ENCODE peak calls at places on chromosomes 4 and X, in five cellular contexts. Y, P, C, V and D are unnamed samples. For H3K27me3, the result is how much of the 10 kb centered on the place peaks cover.

GRCh38 chrX:13081385-13082285 is 37.2 kb upstream of the FAM9C start:
- DNase-seq in C (no peak), P (no peak), Y (no peak), V (no peak), D (no peak)

GRCh38 chrX:45769919-45770582 is 569.4 kb upstream of the DIPK2B start:
- DNase-seq in P (peak), C (peak), V (peak), Y (peak), D (peak)

GRCh38 chrX:153063315-153063714 is 7.0 kb downstream of the PNMA3 start:
- DNase-seq in Y (no peak), P (no peak), C (no peak), V (no peak), D (no peak)

GRCh38 chrX:132718411-132718810 is 229.6 kb upstream of the MBNL3 start:
- DNase-seq in C (no peak), Y (no peak), V (no peak), P (no peak), D (no peak)

GRCh38 chrX:35919536-35920309 is at the start of gene CFAP47:
- DNase-seq in C (no peak), Y (peak), V (no peak), P (no peak), D (peak)

GRCh38 chr4:156946508-156947197 is 24.9 kb downstream of the PDGFC start:
- DNase-seq in P (peak), C (peak), Y (no peak), V (no peak), D (peak)

GRCh38 chr4:105613326-105613725 is 60.9 kb downstream of the ARHGEF38 start:
- DNase-seq in P (no peak), C (no peak), Y (no peak), V (no peak), D (peak)

GRCh38 chrX:2870650-2871049 is 41.9 kb downstream of the GYG2 start:
- DNase-seq in P (no peak), Y (no peak), V (no peak), C (no peak), D (no peak)

GRCh38 chr4:10554694-10555093 is 97.5 kb upstream of the ZNF518B start:
- DNase-seq in V (peak), P (no peak), C (peak), Y (peak), D (peak)

GRCh38 chr4:117965608-117966007 is 68.7 kb upstream of the NDST3 start:
- DNase-seq in Y (peak), P (no peak), C (no peak), V (no peak), D (no peak)

GRCh38 chr4:40897557-40898203 is 147.9 kb downstream of the NSUN7 start:
- DNase-seq in C (peak), V (no peak), P (no peak), Y (peak), D (peak)

GRCh38 chr4:81454498-81454897 is 17.2 kb downstream of the RASGEF1B start:
- DNase-seq in P (no peak), Y (no peak), C (no peak), V (no peak), D (peak)

GRCh38 chr4:155367608-155368007 is 9.2 kb downstream of the MAP9 start:
- DNase-seq in P (no peak), C (no peak), Y (peak), V (no peak), D (peak)

GRCh38 chrX:154325541-154325940 is 29.9 kb downstream of the TKTL1 start:
- DNase-seq in C (no peak), P (no peak), Y (no peak), V (no peak), D (no peak)

GRCh38 chr4:113288691-113289090 is 239.2 kb downstream of the ANK2 start:
- DNase-seq in P (no peak), C (no peak), V (no peak), Y (no peak), D (no peak)

GRCh38 chr4:67019670-67020069 is 525.6 kb downstream of the CENPC start:
- DNase-seq in C (no peak), P (no peak), Y (no peak), V (no peak), D (no peak)

GRCh38 chr4:74365761-74366160 is 816 bp downstream of the EREG start:
- DNase-seq in C (no peak), V (no peak), P (no peak), Y (peak), D (no peak)

GRCh38 chr4:110010797-110011196 is 98.1 kb downstream of the EGF start:
- DNase-seq in C (no peak), Y (no peak), V (no peak), P (no peak), D (no peak)
- TF ChIP-seq CTCF in C (no peak), Y (no peak), V (no peak), P (no peak), D (no peak)

DNA sequence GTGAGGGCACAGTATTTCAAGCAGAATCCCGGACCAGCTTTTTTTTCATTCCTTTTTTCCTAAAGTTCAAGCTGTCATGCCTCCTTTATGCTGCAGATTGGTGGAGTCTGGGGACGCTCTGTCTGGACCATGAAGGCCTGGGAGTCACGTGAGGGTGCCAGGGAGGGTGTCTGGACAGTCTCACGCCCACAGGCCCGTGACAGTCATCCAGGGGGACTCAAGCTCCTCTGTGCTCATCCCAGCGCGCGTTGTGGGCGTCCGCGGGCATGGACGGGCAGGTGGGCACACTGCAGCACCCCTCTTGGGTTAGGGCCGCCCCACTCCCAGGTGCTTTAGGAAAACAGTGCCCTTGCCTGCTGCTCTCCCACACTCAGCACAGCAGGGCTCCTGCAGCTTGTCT is 4.8 kb downstream of the CPZ start:
- DNase-seq in C (no peak), P (no peak), Y (no peak), V (no peak), D (no peak)
- H3K27me3 ChIP-seq in C (under half), P (under half), Y (under half), V (under half), D (under half)

DNA sequence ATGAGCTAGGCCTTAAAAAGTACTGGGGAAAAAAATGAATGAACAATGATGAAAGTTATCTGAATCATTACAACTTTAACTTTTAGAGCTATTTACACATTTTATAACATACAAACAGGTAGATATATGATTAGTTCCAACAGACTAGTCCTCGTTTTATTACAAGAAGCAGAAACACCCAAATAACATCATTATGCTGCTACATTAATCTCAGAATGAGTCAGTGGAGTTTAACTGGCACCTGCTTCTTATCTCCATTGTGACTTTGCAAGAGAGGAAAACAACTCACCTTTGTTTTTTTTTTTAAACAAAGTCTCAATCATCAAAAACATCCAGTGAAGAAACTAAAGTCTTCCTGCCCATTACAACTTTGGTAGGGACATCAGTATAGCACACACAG is 15.2 kb downstream of the ATP8A1 start:
- DNase-seq in Y (no peak), V (no peak), P (no peak), C (no peak), D (no peak)
- H3K4me3 ChIP-seq in Y (no peak), V (no peak), P (no peak), C (no peak), D (no peak)

GRCh38 chr4:53150631-53151488 is 215.0 kb downstream of the SCFD2 start:
- DNase-seq in Y (no peak), V (no peak), P (no peak), C (no peak), D (no peak)
- TF ChIP-seq CTCF in Y (no peak), V (no peak), P (no peak), C (no peak), D (no peak)

DNA sequence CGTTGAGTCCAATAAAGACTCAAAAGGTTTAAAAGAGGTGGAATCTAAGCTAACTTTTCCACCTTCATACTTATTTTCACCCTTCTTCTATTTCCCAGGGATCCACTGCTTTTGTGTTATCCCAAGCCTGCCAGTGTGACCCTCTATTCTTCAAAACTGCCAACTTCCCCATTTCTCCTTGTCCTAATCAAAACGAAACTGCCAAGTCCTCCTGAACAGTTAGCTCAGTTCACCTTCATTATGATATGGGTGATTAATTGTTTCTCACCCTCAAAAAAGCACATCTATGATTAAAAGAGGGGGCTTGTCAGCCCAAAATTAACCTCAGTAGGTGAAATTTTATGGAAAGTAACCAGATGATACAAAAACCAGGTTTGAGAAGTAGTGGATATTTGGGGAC is 108.4 kb downstream of the GUCY2F start:
- DNase-seq in C (no peak), V (no peak), Y (no peak), P (no peak), D (no peak)
- H3K27me3 ChIP-seq in C (under half), V (under half), Y (under half), P (under half), D (under half)

GRCh38 chrX:131704136-131704695 is 160.3 kb downstream of the OR13H1 start:
- DNase-seq in C (peak), V (no peak), P (no peak), Y (no peak), D (no peak)
- H3K4me3 ChIP-seq in C (peak), V (no peak), P (no peak), Y (no peak), D (no peak)

DNA sequence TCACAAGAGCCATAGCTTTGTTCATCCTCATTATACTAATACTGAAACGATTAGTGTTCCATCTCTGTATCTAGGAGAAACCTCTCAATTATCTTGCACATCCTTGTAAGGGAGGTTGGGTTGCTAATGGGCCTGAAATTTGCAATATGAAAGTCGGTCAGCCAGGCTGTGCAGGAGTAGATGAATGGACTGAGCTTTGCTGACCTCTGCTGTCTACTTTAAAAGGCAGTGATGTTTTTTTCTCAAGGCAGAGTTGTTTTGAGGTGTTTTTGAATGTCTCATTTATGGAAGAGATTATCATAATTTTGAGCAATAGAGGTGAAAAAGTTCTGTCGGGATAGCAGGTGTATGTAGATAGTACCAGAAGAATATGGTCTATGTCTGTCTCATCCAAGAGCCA is 47.9 kb upstream of the LINC00632 start:
- DNase-seq in Y (no peak), P (no peak), C (no peak), V (no peak), D (peak)
- TF ChIP-seq CTCF in Y (peak), P (no peak), C (no peak), V (no peak), D (no peak)

DNA sequence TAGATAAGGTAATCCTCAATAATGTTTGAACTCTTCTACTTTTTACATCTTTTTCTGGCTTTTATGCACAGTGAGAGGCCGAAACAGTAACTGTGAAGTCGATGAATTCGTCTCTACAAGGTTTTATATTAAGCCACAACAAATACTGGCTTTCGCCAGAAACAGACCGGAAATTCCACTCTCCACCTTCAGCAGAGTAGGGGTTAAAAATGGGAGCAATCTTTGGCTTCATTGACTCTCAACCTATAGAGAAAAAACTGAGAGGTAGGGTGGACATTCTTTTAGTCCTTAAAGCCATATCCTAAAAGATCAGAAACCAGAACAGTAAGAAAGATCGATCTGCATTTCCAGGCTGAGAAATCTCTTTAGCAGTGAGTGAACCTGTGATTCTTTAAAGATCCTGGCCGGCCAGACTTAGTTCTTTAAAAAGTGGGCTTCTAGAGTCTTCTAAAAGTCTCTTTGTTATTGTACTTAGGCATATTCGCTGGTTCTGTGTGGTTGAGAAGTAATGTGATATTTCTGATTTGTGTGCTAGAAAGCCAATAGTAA is 1.9 kb downstream of the HSPA4L start:
- DNase-seq in C (no peak), Y (no peak), V (no peak), P (no peak), D (peak)
- H3K27me3 ChIP-seq in C (under half), Y (half or more), V (under half), P (under half), D (under half)

GRCh38 chr4:184115399-184115798 is 102.3 kb downstream of the ENPP6 start:
- DNase-seq in V (no peak), P (no peak), C (no peak), Y (no peak), D (no peak)

GRCh38 chr4:184118516-184118915 is 99.2 kb downstream of the ENPP6 start:
- DNase-seq in V (no peak), P (no peak), C (no peak), Y (no peak), D (no peak)

GRCh38 chr4:184120549-184121127 is 97.0 kb downstream of the ENPP6 start:
- DNase-seq in V (no peak), C (no peak), P (no peak), Y (no peak), D (no peak)

GRCh38 chr4:184114431-184114830 is 103.2 kb downstream of the ENPP6 start:
- DNase-seq in C (no peak), V (no peak), P (no peak), Y (no peak), D (no peak)

GRCh38 chr4:184117662-184118199 is 99.9 kb downstream of the ENPP6 start:
- DNase-seq in P (no peak), C (no peak), Y (no peak), V (no peak), D (no peak)
- H3K4me3 ChIP-seq in P (no peak), C (no peak), Y (no peak), V (no peak), D (no peak)

GRCh38 chr4:79576480-79576803 is 168.4 kb upstream of the GK2 start:
- DNase-seq in C (no peak), V (no peak), Y (peak), P (no peak), D (peak)
- TF ChIP-seq CTCF in C (peak), V (peak), Y (peak), P (peak), D (peak)